ENCODE peak calls at places on chromosomes 11 and 22, in eight cellular contexts. I is activated CD8-positive, alpha-beta T cell treated with anti-CD3 and anti-CD28 coated beads for 36 hours; G is tibial artery; P is brain microvascular endothelial cell; W is stimulated activated CD4-positive, alpha-beta T cell treated with anti-CD3 and anti-CD28 coated beads, Interleukin-12 subunit alpha, Interleukin-12 subunit beta, amount 100 ng/mL, for 24 hours; A is KG1; M is posterior cingulate gyrus; Z is psoas muscle. F is an unnamed sample.

GRCh38 chr11:70710192-70710965 is 312.1 kb downstream of the CTTN start:
- DNase-seq in I (no peak), G (no peak), P (no peak), W (no peak), A (no peak), M (no peak), Z (no peak), F (no peak)

GRCh38 chr11:94849836-94850235 is 81.7 kb downstream of the AMOTL1 start:
- DNase-seq in I (no peak), G (no peak), P (no peak), W (no peak), A (no peak), M (no peak), Z (no peak), F (no peak)

GRCh38 chr22:17753401-17753989 is 20.8 kb downstream of the BID start:
- DNase-seq in I (no peak), G (no peak), P (peak; percentile 20), W (no peak), A (no peak), M (peak; percentile 33), Z (no peak), F (no peak)

GRCh38 chr22:47092896-47093311 is 330.5 kb downstream of the TBC1D22A start:
- DNase-seq in I (no peak), G (peak; percentile 19), P (peak; percentile 36), W (no peak), A (no peak), M (no peak), Z (no peak), F (no peak)

GRCh38 chr11:75241036-75241905 is 697 bp downstream of the TPBGL start:
- DNase-seq in I (peak; percentile 83), G (peak; percentile 84), P (peak; percentile 74), W (peak; percentile 79), A (peak; percentile 64), M (peak; percentile 86), Z (peak; percentile 91), F (peak; percentile 62)

GRCh38 chr22:21713428-21714058 is 22.1 kb downstream of the YPEL1 start:
- DNase-seq in I (no peak), G (no peak), P (no peak), W (no peak), A (no peak), M (no peak), Z (no peak), F (no peak)

GRCh38 chr11:66386171-66387069 is 14.9 kb upstream of the SLC29A2 start:
- DNase-seq in I (peak; percentile 95), G (peak; percentile 90), P (peak; percentile 89), W (peak; percentile 88), A (peak; percentile 85), M (peak; percentile 95), Z (peak; percentile 92), F (peak; percentile 41)

GRCh38 chr22:30776476-30776875 is 81.8 kb downstream of the OSBP2 start:
- DNase-seq in I (no peak), G (no peak), P (no peak), W (no peak), A (no peak), M (no peak), Z (no peak), F (no peak)

GRCh38 chr11:77771135-77771534 is 49.4 kb downstream of the RSF1 start:
- DNase-seq in I (no peak), G (no peak), P (no peak), W (no peak), A (no peak), M (no peak), Z (no peak), F (no peak)

GRCh38 chr22:43236401-43237166 is 49.6 kb upstream of the TTLL12 start:
- DNase-seq in I (no peak), G (no peak), P (no peak), W (no peak), A (no peak), M (no peak), Z (no peak), F (no peak)

GRCh38 chr22:31106001-31106571 is 1.3 kb downstream of the SELENOM start:
- DNase-seq in I (no peak), G (peak; percentile 79), P (no peak), W (no peak), A (no peak), M (peak; percentile 67), Z (no peak), F (no peak)

GRCh38 chr11:18144243-18144642 is 11.9 kb downstream of the MRGPRX3 start:
- DNase-seq in I (no peak), G (no peak), P (peak; percentile 5), W (no peak), A (no peak), M (no peak), Z (no peak), F (no peak)

GRCh38 chr22:47086596-47087248 is 324.3 kb downstream of the TBC1D22A start:
- DNase-seq in I (no peak), G (peak; percentile 27), P (no peak), W (no peak), A (no peak), M (no peak), Z (no peak), F (no peak)

GRCh38 chr11:86174101-86175046 is 70.2 kb upstream of the EED start:
- DNase-seq in I (no peak), G (peak; percentile 94), P (peak; percentile 96), W (no peak), A (no peak), M (no peak), Z (peak; percentile 93), F (no peak)

GRCh38 chr11:13502492-13502891 is 6.7 kb upstream of the PTH start:
- DNase-seq in I (no peak), G (no peak), P (no peak), W (no peak), A (no peak), M (no peak), Z (no peak), F (no peak)

GRCh38 chr22:38707346-38707745 is 1.6 kb downstream of the GTPBP1 start:
- DNase-seq in I (no peak), G (no peak), P (no peak), W (no peak), A (no peak), M (no peak), Z (no peak), F (no peak)

GRCh38 chr11:10385696-10386095 is 69.4 kb upstream of the AMPD3 start:
- DNase-seq in I (no peak), G (no peak), P (no peak), W (no peak), A (no peak), M (no peak), Z (peak; percentile 89), F (no peak)

GRCh38 chr22:30928401-30928800 is 40.2 kb downstream of the MORC2 start:
- DNase-seq in I (no peak), G (no peak), P (no peak), W (no peak), A (no peak), M (no peak), Z (no peak), F (no peak)

GRCh38 chr11:86678823-86679222 is 6.4 kb upstream of the ME3 start:
- DNase-seq in I (no peak), G (no peak), P (peak; percentile 70), W (no peak), A (no peak), M (no peak), Z (no peak), F (no peak)

GRCh38 chr11:10526974-10527918 is 13.7 kb downstream of the RNF141 start:
- DNase-seq in I (peak; percentile 15), G (no peak), P (no peak), W (no peak), A (no peak), M (no peak), Z (no peak), F (no peak)

GRCh38 chr22:26239561-26239960 is 70.3 kb downstream of the SEZ6L start:
- DNase-seq in I (no peak), G (no peak), P (no peak), W (no peak), A (no peak), M (no peak), Z (no peak), F (no peak)

GRCh38 chr11:134508219-134508990 is 96.4 kb upstream of the B3GAT1 start:
- DNase-seq in I (no peak), G (peak; percentile 43), P (no peak), W (no peak), A (no peak), M (peak; percentile 71), Z (no peak), F (no peak)

GRCh38 chr22:38973289-38974169 is 8.6 kb upstream of the APOBEC3B start:
- DNase-seq in I (peak; percentile 77), G (no peak), P (no peak), W (peak; percentile 52), A (peak; percentile 45), M (peak; percentile 40), Z (peak; percentile 46), F (no peak)

GRCh38 chr11:69470793-69471192 is 10.7 kb upstream of the LINC01488 start:
- DNase-seq in I (no peak), G (no peak), P (no peak), W (no peak), A (no peak), M (peak; percentile 49), Z (peak; percentile 39), F (no peak)

GRCh38 chr11:83649468-83649915 is 363.3 kb upstream of the CCDC90B start:
- DNase-seq in I (no peak), G (no peak), P (no peak), W (no peak), A (no peak), M (no peak), Z (no peak), F (no peak)

GRCh38 chr11:125944350-125945010 is 1.4 kb upstream of the VSIG10L2 start:
- DNase-seq in I (no peak), G (peak; percentile 51), P (no peak), W (no peak), A (no peak), M (no peak), Z (no peak), F (no peak)

GRCh38 chr22:45268958-45269844 is 15.5 kb upstream of the UPK3A start:
- DNase-seq in I (peak; percentile 83), G (peak; percentile 85), P (no peak), W (peak; percentile 74), A (peak; percentile 76), M (peak; percentile 95), Z (peak; percentile 95), F (peak; percentile 75)

F was measured in T-helper 22 cell.